ENCODE peak calls at places on chromosomes 12 and 14, in nine cellular contexts. V is NCI-H2171; L is activated T-helper 1 cell treated with Interleukin-2 at 50 U/mL for 16 hours; J is Caco-2; U is glutamatergic neuron; F is stimulated activated CD4-positive, alpha-beta T cell treated with anti-CD3 and anti-CD28 coated beads, Interleukin-4, amount 100 ng/mL, for 48 hours; N is activated T-cell treated with anti-CD3 and anti-CD28 coated beads for 24 hours; R is NCI-H2081; H is NCI-H510A. I is an unnamed sample.
A peak's percentile ranks its signal among the peaks of the same experiment; 100 is the strongest.

GRCh38 chr12:47133981-47134380 is 54.2 kb upstream of the AMIGO2 start:
- DNase-seq in H (no peak), V (no peak), R (no peak), L (no peak), U (no peak), N (no peak), F (no peak), J (no peak), I (no peak)

GRCh38 chr14:86787782-86788181 is 1205.2 kb downstream of the GALC start:
- DNase-seq in F (no peak), V (peak; percentile 18), J (no peak), N (no peak), U (peak; percentile 40), H (peak; percentile 1), L (no peak), R (no peak), I (no peak)

GRCh38 chr12:44960423-44960822 is 84.3 kb upstream of the NELL2 start:
- DNase-seq in H (no peak), L (no peak), N (no peak), F (no peak), U (no peak), V (no peak), J (no peak), R (no peak), I (no peak)

GRCh38 chr14:93035917-93036651 is 79.6 kb downstream of the ITPK1 start:
- DNase-seq in H (no peak), N (no peak), F (no peak), J (peak; percentile 35), R (no peak), L (no peak), V (no peak), U (no peak), I (peak; percentile 92)

GRCh38 chr12:132014092-132014914 is 64.6 kb downstream of the EP400 start:
- DNase-seq in U (no peak), F (no peak), V (no peak), H (no peak), J (no peak), L (no peak), N (no peak), R (no peak), I (no peak)

GRCh38 chr12:57133013-57133569 is 4.8 kb downstream of the LRP1 start:
- DNase-seq in L (no peak), H (no peak), R (no peak), U (no peak), N (no peak), V (no peak), J (peak; percentile 37), F (no peak), I (no peak)

GRCh38 chr14:34465069-34465859 is 3.2 kb upstream of the SPTSSA start:
- DNase-seq in U (no peak), N (no peak), H (no peak), F (no peak), R (no peak), J (no peak), L (no peak), V (no peak), I (no peak)

GRCh38 chr12:89353823-89354629 is 1.7 kb upstream of the DUSP6 start:
- DNase-seq in H (peak; percentile 72), V (no peak), F (peak; percentile 72), U (peak; percentile 68), L (peak; percentile 57), R (peak; percentile 78), N (peak; percentile 57), J (peak; percentile 80), I (peak; percentile 66)

GRCh38 chr12:132238487-132239248 is 90.7 kb downstream of the GALNT9 start:
- DNase-seq in F (no peak), J (no peak), U (peak; percentile 67), H (no peak), R (no peak), L (no peak), V (no peak), N (no peak), I (no peak)

GRCh38 chr12:47376937-47377336 is 297.2 kb upstream of the AMIGO2 start:
- DNase-seq in V (no peak), F (no peak), R (no peak), N (no peak), U (no peak), J (no peak), H (no peak), L (no peak), I (no peak)

GRCh38 chr12:44015333-44015941 is 179.6 kb downstream of the TMEM117 start:
- DNase-seq in F (no peak), R (peak; percentile 57), L (no peak), V (no peak), H (no peak), J (peak; percentile 62), N (no peak), U (no peak), I (no peak)

GRCh38 chr12:81257952-81258551 is 180.2 kb downstream of the ACSS3 start:
- DNase-seq in L (no peak), V (peak; percentile 70), J (peak; percentile 64), N (no peak), H (no peak), U (no peak), R (peak; percentile 65), F (no peak), I (no peak)

GRCh38 chr12:24780969-24781368 is 167.9 kb downstream of the BCAT1 start:
- DNase-seq in R (no peak), H (no peak), V (no peak), N (no peak), U (no peak), F (no peak), L (no peak), J (peak; percentile 25), I (no peak)

GRCh38 chr12:111758120-111758561 is 8.6 kb upstream of the ALDH2 start:
- DNase-seq in U (no peak), N (no peak), R (no peak), F (no peak), J (no peak), H (no peak), V (no peak), L (no peak), I (no peak)

GRCh38 chr14:64337901-64338615 is 43.9 kb upstream of the ESR2 start:
- DNase-seq in L (no peak), H (peak; percentile 87), V (peak; percentile 64), J (peak; percentile 66), U (peak; percentile 68), N (peak; percentile 22), R (peak; percentile 57), F (peak; percentile 10), I (peak; percentile 36)

GRCh38 chr12:28568709-28569108 is 378.5 kb downstream of the CCDC91 start:
- DNase-seq in F (no peak), V (no peak), L (no peak), U (no peak), J (no peak), R (no peak), N (no peak), H (no peak), I (no peak)

GRCh38 chr12:54282949-54283593 is 2.5 kb downstream of the HNRNPA1 start:
- DNase-seq in N (no peak), V (no peak), U (no peak), L (no peak), H (no peak), F (peak; percentile 30), R (no peak), J (no peak), I (no peak)

GRCh38 chr14:23123419-23123818 is 4.4 kb upstream of the CEBPE start:
- DNase-seq in R (peak; percentile 10), L (no peak), V (peak; percentile 93), U (no peak), H (no peak), N (no peak), J (no peak), F (no peak), I (no peak)

I was measured in amygdala.